ENCODE peak calls at places on chromosome 18, in six cellular contexts. One of them, this sample, is unnamed. For H3K36me3, the result is how much of the 10 kb centered on the place peaks cover.

GRCh38 chr18:28175047-28175929 is 1.6 kb downstream of the CDH2 start:
- DNase-seq in lung: no peak
- DNase-seq in heart right ventricle: peak
- DNase-seq in sigmoid colon: peak
- DNase-seq in endothelial cell of umbilical vein: peak
- DNase-seq in mucosa of descending colon: no peak
- DNase-seq in this sample: no peak

GRCh38 chr18:34729740-34730338 is 19.7 kb downstream of the DTNA start:
- DNase-seq in lung: no peak
- DNase-seq in heart right ventricle: no peak
- DNase-seq in sigmoid colon: no peak
- DNase-seq in endothelial cell of umbilical vein: no peak
- DNase-seq in mucosa of descending colon: no peak
- DNase-seq in this sample: no peak

GRCh38 chr18:26650310-26651285 is 102.2 kb upstream of the KCTD1 start:
- DNase-seq in lung: no peak
- DNase-seq in heart right ventricle: no peak
- DNase-seq in sigmoid colon: no peak
- DNase-seq in endothelial cell of umbilical vein: no peak
- DNase-seq in mucosa of descending colon: no peak
- DNase-seq in this sample: no peak

GRCh38 chr18:26176134-26176533 is 42.5 kb downstream of the PSMA8 start:
- DNase-seq in lung: no peak
- DNase-seq in heart right ventricle: no peak
- DNase-seq in sigmoid colon: no peak
- DNase-seq in endothelial cell of umbilical vein: no peak
- DNase-seq in mucosa of descending colon: no peak
- DNase-seq in this sample: no peak

GRCh38 chr18:44851806-44852205 is 171.1 kb downstream of the SETBP1 start:
- DNase-seq in lung: no peak
- DNase-seq in heart right ventricle: no peak
- DNase-seq in sigmoid colon: no peak
- DNase-seq in endothelial cell of umbilical vein: no peak
- DNase-seq in mucosa of descending colon: no peak
- DNase-seq in this sample: no peak

GRCh38 chr18:75854808-75855207 is 427.3 kb upstream of the SMIM21 start:
- DNase-seq in lung: peak
- DNase-seq in heart right ventricle: no peak
- DNase-seq in sigmoid colon: no peak
- DNase-seq in endothelial cell of umbilical vein: no peak
- DNase-seq in mucosa of descending colon: no peak
- DNase-seq in this sample: no peak

GRCh38 chr18:8116346-8117007 is 492.8 kb upstream of the RAB12 start:
- DNase-seq in lung: no peak
- DNase-seq in heart right ventricle: no peak
- DNase-seq in sigmoid colon: no peak
- DNase-seq in endothelial cell of umbilical vein: peak
- DNase-seq in mucosa of descending colon: no peak
- DNase-seq in this sample: no peak

GRCh38 chr18:3268306-3268705 is 6.4 kb downstream of the MYL12B start:
- DNase-seq in lung: no peak
- DNase-seq in heart right ventricle: no peak
- DNase-seq in sigmoid colon: no peak
- DNase-seq in endothelial cell of umbilical vein: no peak
- DNase-seq in mucosa of descending colon: no peak
- DNase-seq in this sample: no peak

GRCh38 chr18:75799449-75800330 is 372.2 kb upstream of the SMIM21 start:
- DNase-seq in lung: no peak
- DNase-seq in heart right ventricle: no peak
- DNase-seq in sigmoid colon: no peak
- DNase-seq in endothelial cell of umbilical vein: no peak
- DNase-seq in mucosa of descending colon: no peak
- DNase-seq in this sample: no peak

GRCh38 chr18:47981320-47981719 is 50.9 kb upstream of the SMAD2 start:
- DNase-seq in lung: no peak
- DNase-seq in heart right ventricle: no peak
- DNase-seq in sigmoid colon: no peak
- DNase-seq in endothelial cell of umbilical vein: no peak
- DNase-seq in mucosa of descending colon: no peak
- DNase-seq in this sample: no peak
- H3K4me3 ChIP-seq in lung: no peak
- H3K4me3 ChIP-seq in heart right ventricle: no peak
- H3K4me3 ChIP-seq in sigmoid colon: no peak
- H3K4me3 ChIP-seq in endothelial cell of umbilical vein: no peak
- H3K4me3 ChIP-seq in mucosa of descending colon: no peak
- H3K4me3 ChIP-seq in this sample: no peak

GRCh38 chr18:23573020-23573419 is 13.3 kb downstream of the NPC1 start:
- DNase-seq in lung: no peak
- DNase-seq in heart right ventricle: no peak
- DNase-seq in sigmoid colon: no peak
- DNase-seq in endothelial cell of umbilical vein: no peak
- DNase-seq in mucosa of descending colon: no peak
- DNase-seq in this sample: no peak
- H3K36me3 ChIP-seq in lung: under half
- H3K36me3 ChIP-seq in heart right ventricle: half or more
- H3K36me3 ChIP-seq in sigmoid colon: under half
- H3K36me3 ChIP-seq in endothelial cell of umbilical vein: under half
- H3K36me3 ChIP-seq in mucosa of descending colon: under half
- H3K36me3 ChIP-seq in this sample: under half

GRCh38 chr18:9661564-9661963 is 46.5 kb upstream of the RAB31 start:
- DNase-seq in lung: no peak
- DNase-seq in heart right ventricle: no peak
- DNase-seq in sigmoid colon: no peak
- DNase-seq in endothelial cell of umbilical vein: no peak
- DNase-seq in mucosa of descending colon: no peak
- DNase-seq in this sample: no peak
- TF ChIP-seq CTCF in lung: no peak
- TF ChIP-seq CTCF in heart right ventricle: no peak
- TF ChIP-seq CTCF in sigmoid colon: no peak
- TF ChIP-seq CTCF in endothelial cell of umbilical vein: peak
- TF ChIP-seq CTCF in mucosa of descending colon: no peak
- TF ChIP-seq CTCF in this sample: peak

GRCh38 chr18:36830141-36830495 is 1.2 kb downstream of the KIAA1328 start:
- DNase-seq in lung: no peak
- DNase-seq in heart right ventricle: no peak
- DNase-seq in sigmoid colon: no peak
- DNase-seq in endothelial cell of umbilical vein: no peak
- DNase-seq in mucosa of descending colon: no peak
- DNase-seq in this sample: no peak
- H3K4me3 ChIP-seq in lung: no peak
- H3K4me3 ChIP-seq in heart right ventricle: peak
- H3K4me3 ChIP-seq in sigmoid colon: no peak
- H3K4me3 ChIP-seq in endothelial cell of umbilical vein: no peak
- H3K4me3 ChIP-seq in mucosa of descending colon: no peak
- H3K4me3 ChIP-seq in this sample: peak

GRCh38 chr18:36120297-36120696 is 8.8 kb downstream of the SLC39A6 start:
- DNase-seq in lung: no peak
- DNase-seq in heart right ventricle: no peak
- DNase-seq in sigmoid colon: no peak
- DNase-seq in endothelial cell of umbilical vein: no peak
- DNase-seq in mucosa of descending colon: no peak
- DNase-seq in this sample: no peak

GRCh38 chr18:36112302-36112701 is 16.8 kb downstream of the SLC39A6 start:
- DNase-seq in lung: no peak
- DNase-seq in heart right ventricle: no peak
- DNase-seq in sigmoid colon: no peak
- DNase-seq in endothelial cell of umbilical vein: no peak
- DNase-seq in mucosa of descending colon: no peak
- DNase-seq in this sample: no peak

GRCh38 chr18:36114251-36114650 is 14.9 kb downstream of the SLC39A6 start:
- DNase-seq in lung: no peak
- DNase-seq in heart right ventricle: no peak
- DNase-seq in sigmoid colon: no peak
- DNase-seq in endothelial cell of umbilical vein: no peak
- DNase-seq in mucosa of descending colon: no peak
- DNase-seq in this sample: no peak

GRCh38 chr18:36109737-36110136 is 19.4 kb downstream of the SLC39A6 start:
- DNase-seq in lung: no peak
- DNase-seq in heart right ventricle: no peak
- DNase-seq in sigmoid colon: no peak
- DNase-seq in endothelial cell of umbilical vein: no peak
- DNase-seq in mucosa of descending colon: no peak
- DNase-seq in this sample: no peak

DNA sequence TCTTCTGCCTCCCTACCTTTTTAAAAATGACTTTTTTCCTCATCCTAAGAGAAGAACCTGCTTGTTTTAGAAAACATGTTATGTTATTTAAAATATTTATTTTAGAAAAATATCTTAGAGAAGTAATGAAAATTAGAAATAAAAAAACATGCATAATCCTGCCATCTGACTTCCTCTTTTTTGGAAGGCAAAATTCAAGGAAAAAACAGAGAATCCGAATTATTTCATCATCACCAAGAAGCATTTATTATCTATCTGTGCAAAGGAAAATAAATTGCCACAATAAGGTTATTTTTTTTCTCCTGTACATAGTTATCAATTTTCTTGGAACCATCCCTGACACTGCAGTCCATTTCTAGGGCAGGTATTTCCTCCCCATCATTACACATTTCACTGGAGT is 14.4 kb downstream of the SLC39A6 start:
- DNase-seq in lung: no peak
- DNase-seq in heart right ventricle: no peak
- DNase-seq in sigmoid colon: no peak
- DNase-seq in endothelial cell of umbilical vein: no peak
- DNase-seq in mucosa of descending colon: no peak
- DNase-seq in this sample: no peak
- H3K36me3 ChIP-seq in lung: under half
- H3K36me3 ChIP-seq in heart right ventricle: half or more
- H3K36me3 ChIP-seq in sigmoid colon: under half
- H3K36me3 ChIP-seq in endothelial cell of umbilical vein: under half
- H3K36me3 ChIP-seq in mucosa of descending colon: under half
- H3K36me3 ChIP-seq in this sample: under half

This sample was measured in GM06990.